ENCODE peak calls at places on chromosome 18, in seven cellular contexts. One of them, this sample, is unnamed.
A peak's percentile ranks its signal among the peaks of the same experiment; 100 is the strongest.

GRCh38 chr18:30775629-30776028 is 266.9 kb downstream of the DSC3 start:
- DNase-seq in AG09309: no peak
- DNase-seq in tibial nerve: no peak
- DNase-seq in HFFc6: no peak
- DNase-seq in HFF-Myc: no peak
- DNase-seq in heart right ventricle: no peak
- DNase-seq in type B pancreatic cell: no peak
- DNase-seq in this sample: no peak

GRCh38 chr18:35436076-35436649 is 59.0 kb upstream of the ZNF396 start:
- DNase-seq in AG09309: no peak
- DNase-seq in tibial nerve: no peak
- DNase-seq in HFFc6: no peak
- DNase-seq in HFF-Myc: no peak
- DNase-seq in heart right ventricle: no peak
- DNase-seq in type B pancreatic cell: no peak
- DNase-seq in this sample: no peak

GRCh38 chr18:79507546-79508480 is 112.1 kb downstream of the NFATC1 start:
- DNase-seq in AG09309: no peak
- DNase-seq in tibial nerve: peak; percentile 63
- DNase-seq in HFFc6: peak; percentile 24
- DNase-seq in HFF-Myc: no peak
- DNase-seq in heart right ventricle: peak; percentile 87
- DNase-seq in type B pancreatic cell: peak; percentile 60
- DNase-seq in this sample: no peak

GRCh38 chr18:79712206-79712857 is 32.7 kb downstream of the CTDP1 start:
- DNase-seq in AG09309: no peak
- DNase-seq in tibial nerve: no peak
- DNase-seq in HFFc6: no peak
- DNase-seq in HFF-Myc: no peak
- DNase-seq in heart right ventricle: no peak
- DNase-seq in type B pancreatic cell: no peak
- DNase-seq in this sample: no peak

GRCh38 chr18:47929681-47930085 is 776 bp downstream of the SMAD2 start:
- DNase-seq in AG09309: no peak
- DNase-seq in tibial nerve: peak; percentile 10
- DNase-seq in HFFc6: no peak
- DNase-seq in HFF-Myc: peak; percentile 9
- DNase-seq in heart right ventricle: peak; percentile 10
- DNase-seq in type B pancreatic cell: no peak
- DNase-seq in this sample: no peak

GRCh38 chr18:26003391-26003790 is 87.0 kb downstream of the SS18 start:
- DNase-seq in AG09309: no peak
- DNase-seq in tibial nerve: peak; percentile 7
- DNase-seq in HFFc6: no peak
- DNase-seq in HFF-Myc: no peak
- DNase-seq in heart right ventricle: no peak
- DNase-seq in type B pancreatic cell: no peak
- DNase-seq in this sample: no peak

GRCh38 chr18:28015671-28016070 is 161.3 kb downstream of the CDH2 start:
- DNase-seq in AG09309: no peak
- DNase-seq in tibial nerve: no peak
- DNase-seq in HFFc6: no peak
- DNase-seq in HFF-Myc: no peak
- DNase-seq in heart right ventricle: no peak
- DNase-seq in type B pancreatic cell: no peak
- DNase-seq in this sample: no peak

GRCh38 chr18:54734059-54734458 is 94.2 kb upstream of the RAB27B start:
- DNase-seq in AG09309: peak; percentile 76
- DNase-seq in tibial nerve: no peak
- DNase-seq in HFFc6: peak; percentile 87
- DNase-seq in HFF-Myc: peak; percentile 37
- DNase-seq in heart right ventricle: no peak
- DNase-seq in type B pancreatic cell: no peak
- DNase-seq in this sample: peak; percentile 44

GRCh38 chr18:47710451-47710850 is 220.0 kb downstream of the SMAD2 start:
- DNase-seq in AG09309: no peak
- DNase-seq in tibial nerve: no peak
- DNase-seq in HFFc6: no peak
- DNase-seq in HFF-Myc: no peak
- DNase-seq in heart right ventricle: no peak
- DNase-seq in type B pancreatic cell: no peak
- DNase-seq in this sample: no peak

GRCh38 chr18:71008257-71008656 is 719.4 kb downstream of the SOCS6 start:
- DNase-seq in AG09309: no peak
- DNase-seq in tibial nerve: no peak
- DNase-seq in HFFc6: no peak
- DNase-seq in HFF-Myc: no peak
- DNase-seq in heart right ventricle: no peak
- DNase-seq in type B pancreatic cell: no peak
- DNase-seq in this sample: no peak

GRCh38 chr18:25180974-25181373 is 171.0 kb downstream of the ZNF521 start:
- DNase-seq in AG09309: no peak
- DNase-seq in tibial nerve: no peak
- DNase-seq in HFFc6: no peak
- DNase-seq in HFF-Myc: no peak
- DNase-seq in heart right ventricle: no peak
- DNase-seq in type B pancreatic cell: no peak
- DNase-seq in this sample: no peak

GRCh38 chr18:58177886-58178470 is 134.0 kb downstream of the NEDD4L start:
- DNase-seq in AG09309: no peak
- DNase-seq in tibial nerve: no peak
- DNase-seq in HFFc6: no peak
- DNase-seq in HFF-Myc: no peak
- DNase-seq in heart right ventricle: no peak
- DNase-seq in type B pancreatic cell: no peak
- DNase-seq in this sample: no peak

GRCh38 chr18:58176915-58177717 is 133.1 kb downstream of the NEDD4L start:
- DNase-seq in AG09309: peak; percentile 75
- DNase-seq in tibial nerve: peak; percentile 24
- DNase-seq in HFFc6: peak; percentile 82
- DNase-seq in HFF-Myc: peak; percentile 73
- DNase-seq in heart right ventricle: no peak
- DNase-seq in type B pancreatic cell: no peak
- DNase-seq in this sample: peak; percentile 75

GRCh38 chr18:58172031-58172430 is 128.0 kb downstream of the NEDD4L start:
- DNase-seq in AG09309: no peak
- DNase-seq in tibial nerve: no peak
- DNase-seq in HFFc6: no peak
- DNase-seq in HFF-Myc: no peak
- DNase-seq in heart right ventricle: no peak
- DNase-seq in type B pancreatic cell: no peak
- DNase-seq in this sample: no peak

GRCh38 chr18:58174285-58174684 is 130.3 kb downstream of the NEDD4L start:
- DNase-seq in AG09309: no peak
- DNase-seq in tibial nerve: no peak
- DNase-seq in HFFc6: no peak
- DNase-seq in HFF-Myc: no peak
- DNase-seq in heart right ventricle: no peak
- DNase-seq in type B pancreatic cell: no peak
- DNase-seq in this sample: no peak

DNA sequence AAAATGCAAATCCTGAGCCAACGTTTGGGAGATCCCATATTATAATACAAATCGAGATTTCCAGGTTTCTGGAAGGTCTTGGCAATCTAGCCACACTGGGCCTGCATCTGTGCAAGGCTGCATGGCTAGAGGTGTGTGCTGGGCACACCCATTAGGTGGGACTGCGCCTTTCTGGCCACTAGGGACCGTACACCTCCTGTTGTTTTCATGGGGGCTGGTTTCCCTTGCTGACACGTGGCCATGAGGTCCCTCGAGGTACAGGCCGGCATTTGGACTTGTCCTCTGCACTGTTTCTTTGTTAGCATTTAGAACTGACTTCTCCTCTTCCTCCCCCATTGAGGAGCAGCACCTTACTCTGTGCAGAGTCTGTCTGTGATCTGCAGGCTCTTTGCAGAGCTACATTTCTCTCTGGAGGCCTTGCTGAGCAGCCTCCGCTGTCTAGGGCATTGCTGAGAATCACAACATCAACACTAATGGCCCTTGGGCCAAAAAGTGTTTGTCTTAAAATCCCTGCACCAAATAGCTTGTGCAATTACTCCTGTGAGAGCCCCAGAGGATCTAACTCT is 131.2 kb downstream of the NEDD4L start:
- DNase-seq in AG09309: no peak
- DNase-seq in tibial nerve: no peak
- DNase-seq in HFFc6: no peak
- DNase-seq in HFF-Myc: no peak
- DNase-seq in heart right ventricle: no peak
- DNase-seq in type B pancreatic cell: no peak
- DNase-seq in this sample: no peak
- TF ChIP-seq CTCF in AG09309: no peak
- TF ChIP-seq CTCF in tibial nerve: no peak
- TF ChIP-seq CTCF in HFFc6: peak; percentile 59
- TF ChIP-seq CTCF in HFF-Myc: peak; percentile 26
- TF ChIP-seq CTCF in heart right ventricle: no peak
- TF ChIP-seq CTCF in type B pancreatic cell: peak; percentile 16
- TF ChIP-seq CTCF in this sample: no peak

GRCh38 chr18:46431522-46432171 is 225.4 kb downstream of the LOXHD1 start:
- DNase-seq in AG09309: no peak
- DNase-seq in tibial nerve: no peak
- DNase-seq in HFFc6: no peak
- DNase-seq in HFF-Myc: no peak
- DNase-seq in heart right ventricle: no peak
- DNase-seq in type B pancreatic cell: no peak
- DNase-seq in this sample: no peak

GRCh38 chr18:46428368-46428767 is 228.7 kb downstream of the LOXHD1 start:
- DNase-seq in AG09309: no peak
- DNase-seq in tibial nerve: no peak
- DNase-seq in HFFc6: no peak
- DNase-seq in HFF-Myc: no peak
- DNase-seq in heart right ventricle: no peak
- DNase-seq in type B pancreatic cell: no peak
- DNase-seq in this sample: no peak

GRCh38 chr18:46429649-46430224 is 227.3 kb downstream of the LOXHD1 start:
- DNase-seq in AG09309: no peak
- DNase-seq in tibial nerve: no peak
- DNase-seq in HFFc6: no peak
- DNase-seq in HFF-Myc: no peak
- DNase-seq in heart right ventricle: no peak
- DNase-seq in type B pancreatic cell: no peak
- DNase-seq in this sample: no peak

GRCh38 chr18:46427216-46427995 is 229.6 kb downstream of the LOXHD1 start:
- DNase-seq in AG09309: no peak
- DNase-seq in tibial nerve: no peak
- DNase-seq in HFFc6: no peak
- DNase-seq in HFF-Myc: no peak
- DNase-seq in heart right ventricle: no peak
- DNase-seq in type B pancreatic cell: no peak
- DNase-seq in this sample: no peak

DNA sequence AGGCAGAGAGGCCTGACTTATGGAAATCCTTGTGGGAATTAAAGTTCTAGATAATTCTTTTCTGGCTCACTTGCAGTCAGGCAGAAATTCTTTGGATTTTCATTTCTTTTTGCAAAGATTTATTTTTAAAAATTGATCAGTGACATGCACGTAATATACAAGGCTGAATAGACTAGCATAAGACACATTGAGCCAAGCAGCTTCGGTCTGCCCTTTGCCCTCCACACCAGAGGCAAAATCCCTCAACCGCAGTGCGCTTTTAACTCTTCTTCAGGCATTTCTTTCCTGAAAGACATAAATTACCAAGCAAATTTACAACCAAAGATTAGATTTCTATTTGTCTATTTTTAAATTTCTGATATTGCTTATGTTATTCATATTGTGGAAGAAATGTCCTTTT is 227.9 kb downstream of the LOXHD1 start:
- DNase-seq in AG09309: no peak
- DNase-seq in tibial nerve: no peak
- DNase-seq in HFFc6: no peak
- DNase-seq in HFF-Myc: no peak
- DNase-seq in heart right ventricle: no peak
- DNase-seq in type B pancreatic cell: no peak
- DNase-seq in this sample: no peak
- TF ChIP-seq CTCF in AG09309: no peak
- TF ChIP-seq CTCF in tibial nerve: no peak
- TF ChIP-seq CTCF in HFFc6: no peak
- TF ChIP-seq CTCF in HFF-Myc: no peak
- TF ChIP-seq CTCF in heart right ventricle: no peak
- TF ChIP-seq CTCF in type B pancreatic cell: no peak
- TF ChIP-seq CTCF in this sample: no peak

GRCh38 chr18:76273956-76274355 is 221.1 kb downstream of the ZNF516 start:
- DNase-seq in AG09309: no peak
- DNase-seq in tibial nerve: no peak
- DNase-seq in HFFc6: no peak
- DNase-seq in HFF-Myc: no peak
- DNase-seq in heart right ventricle: no peak
- DNase-seq in type B pancreatic cell: no peak
- DNase-seq in this sample: no peak

GRCh38 chr18:76273036-76273545 is 222.0 kb downstream of the ZNF516 start:
- DNase-seq in AG09309: no peak
- DNase-seq in tibial nerve: no peak
- DNase-seq in HFFc6: no peak
- DNase-seq in HFF-Myc: no peak
- DNase-seq in heart right ventricle: no peak
- DNase-seq in type B pancreatic cell: no peak
- DNase-seq in this sample: no peak

GRCh38 chr18:76275913-76276312 is 219.1 kb downstream of the ZNF516 start:
- DNase-seq in AG09309: no peak
- DNase-seq in tibial nerve: no peak
- DNase-seq in HFFc6: no peak
- DNase-seq in HFF-Myc: no peak
- DNase-seq in heart right ventricle: no peak
- DNase-seq in type B pancreatic cell: no peak
- DNase-seq in this sample: no peak

DNA sequence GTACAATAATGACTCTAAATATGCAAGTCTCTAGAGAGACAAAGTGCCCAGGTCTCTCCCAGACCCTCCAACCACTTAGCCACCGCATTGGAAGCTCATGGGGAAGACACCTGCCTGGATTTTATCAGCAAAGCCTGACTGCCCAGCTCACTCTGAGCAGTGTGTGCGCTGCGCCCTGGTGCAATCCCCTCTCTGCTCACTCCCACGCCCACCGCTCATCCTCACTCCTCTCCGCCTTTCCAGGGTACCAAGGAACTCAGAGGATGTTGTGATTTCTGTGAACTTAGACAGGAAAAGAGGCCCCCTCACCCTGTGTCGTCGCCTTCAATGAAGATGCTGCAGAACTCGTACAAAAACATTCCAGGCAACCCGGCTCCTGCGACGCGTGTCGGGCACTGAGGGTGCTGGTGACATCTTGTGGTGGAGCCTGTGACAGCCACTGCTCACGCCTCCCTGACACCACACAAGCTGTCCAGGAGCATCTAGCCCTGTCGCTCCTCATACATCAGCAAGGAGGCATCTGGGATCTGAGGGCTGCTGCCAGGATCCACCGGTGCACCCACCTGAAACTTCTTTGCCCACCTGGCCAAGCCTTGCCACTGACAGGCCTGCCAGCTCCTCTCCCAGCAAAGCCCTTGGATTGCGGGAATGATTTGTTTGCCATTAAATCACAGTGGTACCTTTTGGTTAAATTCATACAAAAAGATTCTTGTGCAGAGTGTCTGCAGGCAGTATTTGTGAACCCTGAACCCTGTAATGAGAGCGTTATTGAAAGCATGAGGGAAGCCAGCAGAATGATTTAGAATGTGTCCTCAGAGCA is 220.4 kb downstream of the ZNF516 start:
- DNase-seq in AG09309: no peak
- DNase-seq in tibial nerve: no peak
- DNase-seq in HFFc6: no peak
- DNase-seq in HFF-Myc: no peak
- DNase-seq in heart right ventricle: no peak
- DNase-seq in type B pancreatic cell: no peak
- DNase-seq in this sample: no peak
- TF ChIP-seq CTCF in AG09309: no peak
- TF ChIP-seq CTCF in tibial nerve: no peak
- TF ChIP-seq CTCF in HFFc6: peak; percentile 27
- TF ChIP-seq CTCF in HFF-Myc: peak; percentile 11
- TF ChIP-seq CTCF in heart right ventricle: peak; percentile 52
- TF ChIP-seq CTCF in type B pancreatic cell: peak; percentile 73
- TF ChIP-seq CTCF in this sample: no peak

GRCh38 chr18:36662000-36662399 is 166.8 kb downstream of the TPGS2 start:
- DNase-seq in AG09309: no peak
- DNase-seq in tibial nerve: no peak
- DNase-seq in HFFc6: peak; percentile 22
- DNase-seq in HFF-Myc: no peak
- DNase-seq in heart right ventricle: no peak
- DNase-seq in type B pancreatic cell: no peak
- DNase-seq in this sample: no peak
- TF ChIP-seq CTCF in AG09309: peak; percentile 52
- TF ChIP-seq CTCF in tibial nerve: no peak
- TF ChIP-seq CTCF in HFFc6: peak; percentile 62
- TF ChIP-seq CTCF in HFF-Myc: peak; percentile 46
- TF ChIP-seq CTCF in heart right ventricle: peak; percentile 29
- TF ChIP-seq CTCF in type B pancreatic cell: peak; percentile 34
- TF ChIP-seq CTCF in this sample: peak; percentile 19

This sample was measured in AG09319.